ENCODE peak calls at places on chromosomes 11 and 22, in four cellular contexts. D is cardiac fibroblast, N is activated gamma-delta T cell, J is NCI-H510A. L is an unnamed sample.

GRCh38 chr11:75572744-75573143 is 10.7 kb downstream of the SERPINH1 start:
- DNase-seq in J (no peak), N (no peak), D (no peak), L (no peak)

GRCh38 chr11:65404638-65405339 is 17.8 kb upstream of the NEAT1 start:
- DNase-seq in N (no peak), J (no peak), D (no peak), L (no peak)

GRCh38 chr11:20360650-20361049 is 2.9 kb upstream of the HTATIP2 start:
- DNase-seq in J (no peak), N (no peak), D (peak), L (peak)

GRCh38 chr11:68349461-68350249 is 37.3 kb downstream of the LRP5 start:
- DNase-seq in J (no peak), D (no peak), N (no peak), L (no peak)

GRCh38 chr11:68865241-68865640 is 23.5 kb upstream of the CPT1A start:
- DNase-seq in N (no peak), D (no peak), J (no peak), L (no peak)

GRCh38 chr11:26599421-26599820 is 27.4 kb upstream of the MUC15 start:
- DNase-seq in J (no peak), D (peak), N (no peak), L (peak)

GRCh38 chr11:73270855-73271477 is 1.2 kb upstream of the P2RY6 start:
- DNase-seq in N (no peak), J (no peak), D (no peak), L (no peak)

GRCh38 chr11:690738-691633 is 4.0 kb downstream of the DEAF1 start:
- DNase-seq in N (no peak), D (peak), J (no peak), L (no peak)

GRCh38 chr22:46602025-46602424 is 18.2 kb upstream of the GRAMD4 start:
- DNase-seq in J (no peak), N (no peak), D (no peak), L (no peak)

GRCh38 chr11:20203836-20204235 is 43.6 kb upstream of the DBX1 start:
- DNase-seq in D (no peak), J (no peak), N (no peak), L (no peak)

GRCh38 chr11:13205446-13205845 is 72.1 kb upstream of the BMAL1 start:
- DNase-seq in D (no peak), J (no peak), N (no peak), L (no peak)

GRCh38 chr22:29713156-29713715 is 6.6 kb upstream of the CABP7 start:
- DNase-seq in J (no peak), N (no peak), D (no peak), L (no peak)

GRCh38 chr11:59173080-59173963 is 1.4 kb downstream of the DTX4 start:
- DNase-seq in D (peak), J (no peak), N (no peak), L (peak)

GRCh38 chr22:37427128-37427710 is at the start of gene ELFN2:
- DNase-seq in J (no peak), N (no peak), D (peak), L (no peak)

GRCh38 chr22:26550498-26551033 is 38.3 kb upstream of the TFIP11 start:
- DNase-seq in N (no peak), D (peak), J (no peak), L (peak)

GRCh38 chr11:76671626-76672309 is 1.2 kb upstream of the LRRC32 start:
- DNase-seq in N (no peak), D (no peak), J (no peak), L (no peak)